ENCODE peak calls at places on chromosome 21, in ten cellular contexts. One of them, this sample, is unnamed.

GRCh38 chr21:36297555-36297937 is 22.5 kb upstream of the MORC3 start:
- DNase-seq in NCI-H510A treated with DMSO at 0.1 percent for 48 hours: no peak
- DNase-seq in choroid plexus epithelial cell: no peak
- DNase-seq in GM13977: no peak
- DNase-seq in Caki2: no peak
- DNase-seq in activated CD4-positive, CD25-positive, alpha-beta regulatory T cell: no peak
- DNase-seq in NCI-H2081: no peak
- DNase-seq in left ventricle myocardium superior: no peak
- DNase-seq in mucosa of gallbladder: no peak
- DNase-seq in astrocyte of the spinal cord: no peak
- DNase-seq in this sample: no peak

GRCh38 chr21:43727571-43728466 is 8.9 kb downstream of the PDXK start:
- DNase-seq in NCI-H510A treated with DMSO at 0.1 percent for 48 hours: no peak
- DNase-seq in choroid plexus epithelial cell: peak; percentile 36
- DNase-seq in GM13977: no peak
- DNase-seq in Caki2: peak; percentile 74
- DNase-seq in activated CD4-positive, CD25-positive, alpha-beta regulatory T cell: no peak
- DNase-seq in NCI-H2081: no peak
- DNase-seq in left ventricle myocardium superior: peak; percentile 72
- DNase-seq in mucosa of gallbladder: peak; percentile 79
- DNase-seq in astrocyte of the spinal cord: no peak
- DNase-seq in this sample: no peak

GRCh38 chr21:44376606-44377005 is 23.2 kb downstream of the TRPM2 start:
- DNase-seq in NCI-H510A treated with DMSO at 0.1 percent for 48 hours: no peak
- DNase-seq in choroid plexus epithelial cell: no peak
- DNase-seq in GM13977: no peak
- DNase-seq in Caki2: no peak
- DNase-seq in activated CD4-positive, CD25-positive, alpha-beta regulatory T cell: no peak
- DNase-seq in NCI-H2081: no peak
- DNase-seq in left ventricle myocardium superior: no peak
- DNase-seq in mucosa of gallbladder: no peak
- DNase-seq in astrocyte of the spinal cord: no peak
- DNase-seq in this sample: no peak

GRCh38 chr21:16767201-16767600 is 745.6 kb upstream of the CXADR start:
- DNase-seq in NCI-H510A treated with DMSO at 0.1 percent for 48 hours: no peak
- DNase-seq in choroid plexus epithelial cell: no peak
- DNase-seq in GM13977: no peak
- DNase-seq in Caki2: no peak
- DNase-seq in activated CD4-positive, CD25-positive, alpha-beta regulatory T cell: no peak
- DNase-seq in NCI-H2081: no peak
- DNase-seq in left ventricle myocardium superior: no peak
- DNase-seq in mucosa of gallbladder: no peak
- DNase-seq in astrocyte of the spinal cord: no peak
- DNase-seq in this sample: no peak

GRCh38 chr21:46097826-46098286 is at the start of gene COL6A2:
- DNase-seq in NCI-H510A treated with DMSO at 0.1 percent for 48 hours: no peak
- DNase-seq in choroid plexus epithelial cell: peak; percentile 59
- DNase-seq in GM13977: peak; percentile 73
- DNase-seq in Caki2: peak; percentile 16
- DNase-seq in activated CD4-positive, CD25-positive, alpha-beta regulatory T cell: no peak
- DNase-seq in NCI-H2081: no peak
- DNase-seq in left ventricle myocardium superior: peak; percentile 88
- DNase-seq in mucosa of gallbladder: peak; percentile 35
- DNase-seq in astrocyte of the spinal cord: peak; percentile 67
- DNase-seq in this sample: no peak

GRCh38 chr21:20459838-20460237 is 538.4 kb upstream of the NCAM2 start:
- DNase-seq in NCI-H510A treated with DMSO at 0.1 percent for 48 hours: no peak
- DNase-seq in choroid plexus epithelial cell: peak; percentile 2
- DNase-seq in GM13977: no peak
- DNase-seq in Caki2: peak; percentile 15
- DNase-seq in activated CD4-positive, CD25-positive, alpha-beta regulatory T cell: no peak
- DNase-seq in NCI-H2081: no peak
- DNase-seq in left ventricle myocardium superior: no peak
- DNase-seq in mucosa of gallbladder: no peak
- DNase-seq in astrocyte of the spinal cord: peak; percentile 0
- DNase-seq in this sample: no peak

GRCh38 chr21:46109251-46110221 is 11.6 kb downstream of the COL6A2 start:
- DNase-seq in NCI-H510A treated with DMSO at 0.1 percent for 48 hours: no peak
- DNase-seq in choroid plexus epithelial cell: no peak
- DNase-seq in GM13977: no peak
- DNase-seq in Caki2: no peak
- DNase-seq in activated CD4-positive, CD25-positive, alpha-beta regulatory T cell: no peak
- DNase-seq in NCI-H2081: no peak
- DNase-seq in left ventricle myocardium superior: peak; percentile 55
- DNase-seq in mucosa of gallbladder: no peak
- DNase-seq in astrocyte of the spinal cord: no peak
- DNase-seq in this sample: no peak

GRCh38 chr21:35703704-35704103 is 356.6 kb downstream of the SETD4 start:
- DNase-seq in NCI-H510A treated with DMSO at 0.1 percent for 48 hours: no peak
- DNase-seq in choroid plexus epithelial cell: no peak
- DNase-seq in GM13977: no peak
- DNase-seq in Caki2: no peak
- DNase-seq in activated CD4-positive, CD25-positive, alpha-beta regulatory T cell: no peak
- DNase-seq in NCI-H2081: no peak
- DNase-seq in left ventricle myocardium superior: no peak
- DNase-seq in mucosa of gallbladder: no peak
- DNase-seq in astrocyte of the spinal cord: no peak
- DNase-seq in this sample: no peak

GRCh38 chr21:31236528-31236927 is 107.5 kb downstream of the TIAM1 start:
- DNase-seq in NCI-H510A treated with DMSO at 0.1 percent for 48 hours: no peak
- DNase-seq in choroid plexus epithelial cell: no peak
- DNase-seq in GM13977: no peak
- DNase-seq in Caki2: no peak
- DNase-seq in activated CD4-positive, CD25-positive, alpha-beta regulatory T cell: no peak
- DNase-seq in NCI-H2081: no peak
- DNase-seq in left ventricle myocardium superior: no peak
- DNase-seq in mucosa of gallbladder: no peak
- DNase-seq in astrocyte of the spinal cord: peak; percentile 81
- DNase-seq in this sample: no peak

GRCh38 chr21:46289655-46290178 is 3.6 kb downstream of the YBEY start:
- DNase-seq in NCI-H510A treated with DMSO at 0.1 percent for 48 hours: no peak
- DNase-seq in choroid plexus epithelial cell: no peak
- DNase-seq in GM13977: no peak
- DNase-seq in Caki2: no peak
- DNase-seq in activated CD4-positive, CD25-positive, alpha-beta regulatory T cell: no peak
- DNase-seq in NCI-H2081: no peak
- DNase-seq in left ventricle myocardium superior: no peak
- DNase-seq in mucosa of gallbladder: no peak
- DNase-seq in astrocyte of the spinal cord: no peak
- DNase-seq in this sample: no peak

GRCh38 chr21:34200288-34200905 is 127.0 kb downstream of the MRPS6 start:
- DNase-seq in NCI-H510A treated with DMSO at 0.1 percent for 48 hours: no peak
- DNase-seq in choroid plexus epithelial cell: peak; percentile 29
- DNase-seq in GM13977: no peak
- DNase-seq in Caki2: no peak
- DNase-seq in activated CD4-positive, CD25-positive, alpha-beta regulatory T cell: no peak
- DNase-seq in NCI-H2081: no peak
- DNase-seq in left ventricle myocardium superior: no peak
- DNase-seq in mucosa of gallbladder: no peak
- DNase-seq in astrocyte of the spinal cord: no peak
- DNase-seq in this sample: no peak

GRCh38 chr21:39604951-39605350 is 7.8 kb upstream of the B3GALT5 start:
- DNase-seq in NCI-H510A treated with DMSO at 0.1 percent for 48 hours: no peak
- DNase-seq in choroid plexus epithelial cell: no peak
- DNase-seq in GM13977: no peak
- DNase-seq in Caki2: no peak
- DNase-seq in activated CD4-positive, CD25-positive, alpha-beta regulatory T cell: no peak
- DNase-seq in NCI-H2081: no peak
- DNase-seq in left ventricle myocardium superior: no peak
- DNase-seq in mucosa of gallbladder: no peak
- DNase-seq in astrocyte of the spinal cord: no peak
- DNase-seq in this sample: no peak

GRCh38 chr21:16533692-16534407 is 804.1 kb downstream of the USP25 start:
- DNase-seq in NCI-H510A treated with DMSO at 0.1 percent for 48 hours: no peak
- DNase-seq in choroid plexus epithelial cell: no peak
- DNase-seq in GM13977: no peak
- DNase-seq in Caki2: no peak
- DNase-seq in activated CD4-positive, CD25-positive, alpha-beta regulatory T cell: no peak
- DNase-seq in NCI-H2081: no peak
- DNase-seq in left ventricle myocardium superior: no peak
- DNase-seq in mucosa of gallbladder: no peak
- DNase-seq in astrocyte of the spinal cord: no peak
- DNase-seq in this sample: no peak

GRCh38 chr21:25831300-25831699 is 96.5 kb downstream of the GABPA start:
- DNase-seq in NCI-H510A treated with DMSO at 0.1 percent for 48 hours: no peak
- DNase-seq in choroid plexus epithelial cell: no peak
- DNase-seq in GM13977: no peak
- DNase-seq in Caki2: no peak
- DNase-seq in activated CD4-positive, CD25-positive, alpha-beta regulatory T cell: no peak
- DNase-seq in NCI-H2081: no peak
- DNase-seq in left ventricle myocardium superior: no peak
- DNase-seq in mucosa of gallbladder: no peak
- DNase-seq in astrocyte of the spinal cord: no peak
- DNase-seq in this sample: no peak

GRCh38 chr21:10272216-10272615 is 249.2 kb upstream of the TPTE start:
- DNase-seq in NCI-H510A treated with DMSO at 0.1 percent for 48 hours: no peak
- DNase-seq in choroid plexus epithelial cell: peak; percentile 13
- DNase-seq in GM13977: no peak
- DNase-seq in Caki2: no peak
- DNase-seq in activated CD4-positive, CD25-positive, alpha-beta regulatory T cell: no peak
- DNase-seq in NCI-H2081: no peak
- DNase-seq in left ventricle myocardium superior: no peak
- DNase-seq in mucosa of gallbladder: no peak
- DNase-seq in astrocyte of the spinal cord: no peak
- DNase-seq in this sample: no peak

GRCh38 chr21:38303300-38303699 is 46.5 kb downstream of the KCNJ15 start:
- DNase-seq in NCI-H510A treated with DMSO at 0.1 percent for 48 hours: no peak
- DNase-seq in choroid plexus epithelial cell: peak; percentile 62
- DNase-seq in GM13977: no peak
- DNase-seq in Caki2: peak; percentile 76
- DNase-seq in activated CD4-positive, CD25-positive, alpha-beta regulatory T cell: no peak
- DNase-seq in NCI-H2081: no peak
- DNase-seq in left ventricle myocardium superior: no peak
- DNase-seq in mucosa of gallbladder: no peak
- DNase-seq in astrocyte of the spinal cord: peak; percentile 95
- DNase-seq in this sample: no peak

GRCh38 chr21:38847556-38847955 is 41.8 kb downstream of the ETS2 start:
- DNase-seq in NCI-H510A treated with DMSO at 0.1 percent for 48 hours: no peak
- DNase-seq in choroid plexus epithelial cell: peak; percentile 80
- DNase-seq in GM13977: no peak
- DNase-seq in Caki2: no peak
- DNase-seq in activated CD4-positive, CD25-positive, alpha-beta regulatory T cell: no peak
- DNase-seq in NCI-H2081: no peak
- DNase-seq in left ventricle myocardium superior: no peak
- DNase-seq in mucosa of gallbladder: no peak
- DNase-seq in astrocyte of the spinal cord: peak; percentile 40
- DNase-seq in this sample: no peak

GRCh38 chr21:28750565-28750964 is 242.1 kb downstream of the LTN1 start:
- DNase-seq in NCI-H510A treated with DMSO at 0.1 percent for 48 hours: no peak
- DNase-seq in choroid plexus epithelial cell: no peak
- DNase-seq in GM13977: no peak
- DNase-seq in Caki2: no peak
- DNase-seq in activated CD4-positive, CD25-positive, alpha-beta regulatory T cell: no peak
- DNase-seq in NCI-H2081: no peak
- DNase-seq in left ventricle myocardium superior: no peak
- DNase-seq in mucosa of gallbladder: no peak
- DNase-seq in astrocyte of the spinal cord: no peak
- DNase-seq in this sample: no peak

GRCh38 chr21:37383066-37383465 is 16.5 kb downstream of the DYRK1A start:
- DNase-seq in NCI-H510A treated with DMSO at 0.1 percent for 48 hours: no peak
- DNase-seq in choroid plexus epithelial cell: peak; percentile 28
- DNase-seq in GM13977: no peak
- DNase-seq in Caki2: no peak
- DNase-seq in activated CD4-positive, CD25-positive, alpha-beta regulatory T cell: no peak
- DNase-seq in NCI-H2081: no peak
- DNase-seq in left ventricle myocardium superior: no peak
- DNase-seq in mucosa of gallbladder: no peak
- DNase-seq in astrocyte of the spinal cord: no peak
- DNase-seq in this sample: no peak

GRCh38 chr21:35399706-35400105 is 350.6 kb upstream of the RUNX1 start:
- DNase-seq in NCI-H510A treated with DMSO at 0.1 percent for 48 hours: no peak
- DNase-seq in choroid plexus epithelial cell: no peak
- DNase-seq in GM13977: no peak
- DNase-seq in Caki2: no peak
- DNase-seq in activated CD4-positive, CD25-positive, alpha-beta regulatory T cell: no peak
- DNase-seq in NCI-H2081: no peak
- DNase-seq in left ventricle myocardium superior: no peak
- DNase-seq in mucosa of gallbladder: no peak
- DNase-seq in astrocyte of the spinal cord: no peak
- DNase-seq in this sample: no peak

GRCh38 chr21:32380940-32381339 is 11.9 kb downstream of the URB1 start:
- DNase-seq in NCI-H510A treated with DMSO at 0.1 percent for 48 hours: no peak
- DNase-seq in choroid plexus epithelial cell: no peak
- DNase-seq in GM13977: no peak
- DNase-seq in Caki2: no peak
- DNase-seq in activated CD4-positive, CD25-positive, alpha-beta regulatory T cell: no peak
- DNase-seq in NCI-H2081: no peak
- DNase-seq in left ventricle myocardium superior: no peak
- DNase-seq in mucosa of gallbladder: no peak
- DNase-seq in astrocyte of the spinal cord: peak; percentile 17
- DNase-seq in this sample: no peak

GRCh38 chr21:36732217-36732616 is 33.3 kb downstream of the SIM2 start:
- DNase-seq in NCI-H510A treated with DMSO at 0.1 percent for 48 hours: no peak
- DNase-seq in choroid plexus epithelial cell: no peak
- DNase-seq in GM13977: no peak
- DNase-seq in Caki2: no peak
- DNase-seq in activated CD4-positive, CD25-positive, alpha-beta regulatory T cell: no peak
- DNase-seq in NCI-H2081: no peak
- DNase-seq in left ventricle myocardium superior: no peak
- DNase-seq in mucosa of gallbladder: no peak
- DNase-seq in astrocyte of the spinal cord: no peak
- DNase-seq in this sample: no peak

GRCh38 chr21:31781737-31782136 is 49.8 kb upstream of the SCAF4 start:
- DNase-seq in NCI-H510A treated with DMSO at 0.1 percent for 48 hours: peak; percentile 61
- DNase-seq in choroid plexus epithelial cell: peak; percentile 73
- DNase-seq in GM13977: no peak
- DNase-seq in Caki2: peak; percentile 68
- DNase-seq in activated CD4-positive, CD25-positive, alpha-beta regulatory T cell: no peak
- DNase-seq in NCI-H2081: no peak
- DNase-seq in left ventricle myocardium superior: peak; percentile 34
- DNase-seq in mucosa of gallbladder: peak; percentile 26
- DNase-seq in astrocyte of the spinal cord: peak; percentile 54
- DNase-seq in this sample: peak; percentile 11

GRCh38 chr21:33641339-33642026 is at the start of gene CRYZL1:
- DNase-seq in NCI-H510A treated with DMSO at 0.1 percent for 48 hours: peak; percentile 98
- DNase-seq in choroid plexus epithelial cell: peak; percentile 100
- DNase-seq in GM13977: peak; percentile 95
- DNase-seq in Caki2: peak; percentile 100
- DNase-seq in activated CD4-positive, CD25-positive, alpha-beta regulatory T cell: peak; percentile 99
- DNase-seq in NCI-H2081: peak; percentile 98
- DNase-seq in left ventricle myocardium superior: peak; percentile 100
- DNase-seq in mucosa of gallbladder: peak; percentile 100
- DNase-seq in astrocyte of the spinal cord: peak; percentile 100
- DNase-seq in this sample: peak; percentile 99

GRCh38 chr21:25837545-25838263 is 102.9 kb downstream of the GABPA start:
- DNase-seq in NCI-H510A treated with DMSO at 0.1 percent for 48 hours: no peak
- DNase-seq in choroid plexus epithelial cell: peak; percentile 79
- DNase-seq in GM13977: no peak
- DNase-seq in Caki2: peak; percentile 15
- DNase-seq in activated CD4-positive, CD25-positive, alpha-beta regulatory T cell: no peak
- DNase-seq in NCI-H2081: no peak
- DNase-seq in left ventricle myocardium superior: no peak
- DNase-seq in mucosa of gallbladder: no peak
- DNase-seq in astrocyte of the spinal cord: peak; percentile 86
- DNase-seq in this sample: no peak

GRCh38 chr21:23155281-23155680 is 2157.1 kb downstream of the NCAM2 start:
- DNase-seq in NCI-H510A treated with DMSO at 0.1 percent for 48 hours: no peak
- DNase-seq in choroid plexus epithelial cell: no peak
- DNase-seq in GM13977: no peak
- DNase-seq in Caki2: no peak
- DNase-seq in activated CD4-positive, CD25-positive, alpha-beta regulatory T cell: no peak
- DNase-seq in NCI-H2081: no peak
- DNase-seq in left ventricle myocardium superior: no peak
- DNase-seq in mucosa of gallbladder: no peak
- DNase-seq in astrocyte of the spinal cord: no peak
- DNase-seq in this sample: no peak

This sample was measured in NCI-H146.